ENCODE peak calls at places on chromosomes 13 and 19, in five cellular contexts. Z is NCI-H1092, U is AG04450, J is NCI-H226, N is T47D. R is an unnamed sample.

GRCh38 chr13:113971471-113972231 is 2.2 kb downstream of the C13orf46 start:
- DNase-seq in Z (no peak), U (no peak), J (no peak), N (no peak), R (no peak)

GRCh38 chr19:34825212-34825611 is 52.2 kb upstream of the ZNF599 start:
- DNase-seq in Z (no peak), U (no peak), J (no peak), N (no peak), R (no peak)

GRCh38 chr13:30033681-30034447 is 183.4 kb upstream of the UBL3 start:
- DNase-seq in Z (no peak), U (peak; percentile 82), J (peak; percentile 10), N (no peak), R (peak; percentile 72)

GRCh38 chr13:94656766-94657165 is 55.1 kb downstream of the GPR180 start:
- DNase-seq in Z (no peak), U (peak; percentile 91), J (peak; percentile 85), N (no peak), R (no peak)

GRCh38 chr13:38430761-38431160 is 81.1 kb downstream of the UFM1 start:
- DNase-seq in Z (no peak), U (no peak), J (no peak), N (no peak), R (no peak)

GRCh38 chr19:55165952-55166529 is 372 bp downstream of the DNAAF3 start:
- DNase-seq in Z (peak; percentile 28), U (no peak), J (peak; percentile 73), N (peak; percentile 65), R (peak; percentile 38)

GRCh38 chr19:46862504-46862835 is 1.7 kb downstream of the ARHGAP35 start:
- DNase-seq in Z (no peak), U (no peak), J (no peak), N (no peak), R (no peak)

GRCh38 chr13:47886314-47886713 is 114.8 kb downstream of the SUCLA2 start:
- DNase-seq in Z (no peak), U (no peak), J (no peak), N (no peak), R (no peak)

GRCh38 chr13:92260363-92260762 is 861.9 kb downstream of the GPC5 start:
- DNase-seq in Z (no peak), U (no peak), J (no peak), N (no peak), R (no peak)

GRCh38 chr19:54077334-54077733 is 3.8 kb downstream of the TARM1 start:
- DNase-seq in Z (no peak), U (no peak), J (no peak), N (no peak), R (no peak)

GRCh38 chr13:112821340-112822055 is 131.7 kb downstream of the ATP11A start:
- DNase-seq in Z (no peak), U (no peak), J (no peak), N (no peak), R (no peak)

GRCh38 chr19:38877781-38878574 is at the start of gene RINL:
- DNase-seq in Z (peak; percentile 60), U (no peak), J (no peak), N (no peak), R (peak; percentile 48)

GRCh38 chr13:43157796-43158195 is 134.4 kb downstream of the DNAJC15 start:
- DNase-seq in Z (no peak), U (no peak), J (no peak), N (no peak), R (no peak)